ENCODE peak calls at places on chromosomes 7 and 10, in six cellular contexts. V, E, R, X, Y and J are unnamed samples.

GRCh38 chr7:30869794-30870491 is 41.7 kb upstream of the AQP1 start:
- DNase-seq in E (no peak), Y (no peak), V (peak), X (no peak), R (no peak), J (no peak)

GRCh38 chr7:98869374-98870070 is at the start of gene TMEM130:
- DNase-seq in E (no peak), V (peak), R (no peak), X (peak), Y (no peak), J (no peak)

GRCh38 chr7:158470336-158470735 is 117.3 kb downstream of the PTPRN2 start:
- DNase-seq in Y (no peak), V (no peak), E (no peak), X (no peak), R (no peak), J (no peak)

GRCh38 chr10:35237766-35238512 is 98.4 kb upstream of the CCNY start:
- DNase-seq in R (no peak), Y (no peak), X (no peak), V (no peak), E (peak), J (no peak)

GRCh38 chr7:103540986-103541385 is 95.0 kb upstream of the SLC26A5 start:
- DNase-seq in R (no peak), X (no peak), V (peak), E (no peak), Y (no peak), J (no peak)

GRCh38 chr7:24715661-24716479 is 41.4 kb downstream of the GSDME start:
- DNase-seq in V (peak), R (peak), Y (peak), E (peak), X (peak), J (peak)

GRCh38 chr7:17362439-17363095 is 64.1 kb downstream of the AHR start:
- DNase-seq in X (no peak), V (peak), Y (peak), R (no peak), E (no peak), J (no peak)

GRCh38 chr7:22732556-22733126 is 5.6 kb downstream of the IL6 start:
- DNase-seq in R (peak), V (no peak), E (no peak), X (no peak), Y (no peak), J (no peak)

GRCh38 chr10:106705576-106706526 is 458.7 kb downstream of the SORCS1 start:
- DNase-seq in V (peak), E (peak), R (peak), X (peak), Y (peak), J (no peak)

GRCh38 chr7:125568799-125569198 is 639.2 kb upstream of the POT1 start:
- DNase-seq in V (no peak), Y (peak), E (no peak), X (no peak), R (no peak), J (peak)

GRCh38 chr10:14560794-14561765 is 213.6 kb downstream of the FAM107B start:
- DNase-seq in V (no peak), Y (no peak), E (no peak), X (no peak), R (no peak), J (no peak)

GRCh38 chr7:31550432-31550831 is 36.5 kb downstream of the ITPRID1 start:
- DNase-seq in X (no peak), E (no peak), Y (no peak), R (no peak), V (no peak), J (no peak)

GRCh38 chr10:86162696-86163400 is 203.7 kb downstream of the GRID1 start:
- DNase-seq in V (no peak), X (no peak), R (no peak), E (no peak), Y (no peak), J (no peak)

GRCh38 chr10:1476106-1476803 is 261.1 kb downstream of the ADARB2 start:
- DNase-seq in Y (no peak), X (peak), E (no peak), R (no peak), V (no peak), J (no peak)

GRCh38 chr7:134571101-134571500 is 22.2 kb downstream of the AKR1B15 start:
- DNase-seq in Y (no peak), V (no peak), R (no peak), E (no peak), X (no peak), J (no peak)
- TF ChIP-seq EP300 in Y (no peak), V (no peak), R (no peak), E (no peak), X (no peak), J (no peak)

GRCh38 chr7:141562543-141562942 is 11.3 kb downstream of the AGK start:
- DNase-seq in X (no peak), R (no peak), Y (no peak), V (no peak), E (no peak), J (no peak)

GRCh38 chr7:141562036-141562435 is 10.8 kb downstream of the AGK start:
- DNase-seq in E (no peak), X (no peak), Y (no peak), R (no peak), V (no peak), J (no peak)

GRCh38 chr7:141562972-141563371 is 11.8 kb downstream of the AGK start:
- DNase-seq in V (no peak), X (no peak), Y (no peak), R (no peak), E (no peak), J (no peak)

GRCh38 chr7:141567465-141567864 is 16.3 kb downstream of the AGK start:
- DNase-seq in Y (no peak), E (no peak), V (no peak), X (no peak), R (no peak), J (no peak)

DNA sequence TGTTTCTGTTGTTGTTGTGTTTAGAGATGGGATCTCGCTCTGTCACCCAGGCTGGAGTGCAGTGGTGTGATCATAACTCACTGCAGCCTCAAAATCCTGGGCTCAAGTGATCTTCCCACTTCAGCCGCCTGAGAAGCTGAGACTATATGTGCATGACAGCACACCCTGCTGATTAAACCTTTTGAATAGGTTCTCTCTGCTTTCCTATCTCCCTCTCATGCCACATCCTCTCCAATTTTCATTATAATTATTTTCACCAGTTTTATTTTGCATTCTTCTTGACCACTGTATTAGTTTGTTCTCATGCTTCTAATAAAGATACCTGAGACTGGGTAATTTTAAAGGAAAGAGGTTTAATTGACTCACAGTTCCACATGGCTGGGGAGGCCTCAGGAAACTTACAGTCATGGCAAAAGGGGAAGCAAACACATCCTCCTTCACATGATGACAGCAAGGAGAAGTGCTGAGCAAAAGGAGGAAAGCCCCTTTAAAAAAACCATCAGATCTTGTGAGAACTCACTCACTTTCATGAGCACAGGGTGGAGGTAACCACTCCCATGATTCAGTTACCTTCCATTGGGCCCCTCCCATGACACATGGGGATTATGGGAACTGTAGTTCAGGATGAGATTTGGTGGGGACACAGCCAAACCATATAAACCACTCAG is 12.9 kb downstream of the AGK start:
- DNase-seq in X (no peak), V (no peak), E (no peak), R (peak), Y (peak), J (peak)
- TF ChIP-seq RAD21 in X (no peak), V (no peak), E (no peak), R (no peak), Y (no peak), J (no peak)

GRCh38 chr10:87523731-87524130 is 19.0 kb downstream of the MINPP1 start:
- DNase-seq in X (no peak), E (no peak), R (no peak), Y (no peak), V (no peak), J (no peak)

GRCh38 chr10:87518937-87519336 is 14.2 kb downstream of the MINPP1 start:
- DNase-seq in E (no peak), X (no peak), V (no peak), Y (no peak), R (no peak), J (no peak)

GRCh38 chr10:87519582-87519981 is 14.9 kb downstream of the MINPP1 start:
- DNase-seq in Y (no peak), R (no peak), E (no peak), X (no peak), V (no peak), J (no peak)

DNA sequence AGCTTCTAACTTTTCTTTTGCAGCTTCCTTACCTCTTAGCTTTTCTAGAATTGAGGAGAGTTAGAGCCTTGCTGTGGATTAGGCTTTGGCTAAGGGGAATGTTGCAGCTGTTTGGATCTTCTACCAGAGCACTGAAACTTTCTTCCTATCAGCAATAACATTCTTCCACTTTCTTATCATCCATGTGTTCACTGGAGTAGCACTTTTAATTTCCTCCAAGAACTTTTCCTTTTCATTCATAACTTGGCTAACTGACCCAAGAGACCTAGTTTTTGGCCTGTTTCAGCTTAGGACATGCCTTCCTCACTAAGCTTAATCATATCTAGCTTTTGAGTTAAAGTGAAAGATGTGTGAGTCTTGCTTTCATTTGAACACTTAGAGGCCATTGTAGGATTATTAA is 19.6 kb downstream of the MINPP1 start:
- DNase-seq in E (no peak), Y (no peak), R (no peak), X (no peak), V (no peak), J (no peak)
- TF ChIP-seq EP300 in E (no peak), Y (no peak), R (no peak), X (no peak), V (no peak), J (no peak)

GRCh38 chr7:106356-106755 is 86.0 kb upstream of the FAM20C start:
- DNase-seq in V (no peak), E (no peak), Y (no peak), R (no peak), X (no peak), J (no peak)
- TF ChIP-seq RAD21 in V (no peak), E (no peak), Y (no peak), R (no peak), X (no peak), J (no peak)

DNA sequence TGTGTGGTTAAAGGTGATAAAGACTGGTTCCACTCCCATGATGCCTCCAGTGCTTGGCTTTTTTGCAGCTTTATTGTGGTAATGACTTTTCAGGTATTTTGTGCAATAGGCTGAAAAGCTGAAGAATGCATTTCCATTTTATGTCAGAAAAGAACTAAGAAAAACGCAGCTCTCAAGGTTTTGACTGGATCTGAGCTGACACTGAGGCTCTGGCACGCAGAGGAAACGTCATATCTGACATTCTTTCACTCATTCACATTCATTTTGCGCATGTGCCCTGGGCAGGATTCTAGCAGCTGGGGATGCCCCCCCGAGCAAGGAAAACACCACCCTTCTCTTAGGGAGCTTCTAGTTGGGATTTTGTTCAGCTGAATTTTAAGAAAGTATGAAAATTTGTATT is 408.5 kb upstream of the MKI67 start:
- DNase-seq in R (no peak), X (no peak), V (no peak), E (no peak), Y (no peak), J (no peak)
- TF ChIP-seq EP300 in R (no peak), X (no peak), V (no peak), E (no peak), Y (no peak), J (no peak)

DNA sequence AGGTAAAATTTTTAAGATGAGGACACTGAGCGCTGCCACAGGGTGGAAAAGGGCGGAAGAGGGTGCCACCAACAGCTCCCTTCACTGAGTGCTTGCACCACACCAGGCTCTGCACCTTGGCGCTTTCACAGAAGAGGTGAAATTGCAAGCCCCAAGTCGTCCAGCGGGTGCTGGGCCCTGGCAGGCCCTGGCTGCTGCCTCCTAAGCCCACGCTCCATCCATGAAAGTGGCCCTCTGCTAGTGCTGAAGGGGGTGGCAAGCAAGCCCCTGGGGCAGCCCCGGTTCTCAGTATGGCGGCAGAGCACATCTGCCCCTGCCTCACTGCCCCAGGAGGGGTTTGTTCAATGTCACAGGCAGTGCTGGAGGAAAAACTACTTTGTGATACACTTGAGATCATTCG is 95.1 kb downstream of the SLIT1 start:
- DNase-seq in X (no peak), E (no peak), V (no peak), R (no peak), Y (no peak), J (no peak)
- TF ChIP-seq RAD21 in X (no peak), E (no peak), V (no peak), R (no peak), Y (no peak), J (no peak)

DNA sequence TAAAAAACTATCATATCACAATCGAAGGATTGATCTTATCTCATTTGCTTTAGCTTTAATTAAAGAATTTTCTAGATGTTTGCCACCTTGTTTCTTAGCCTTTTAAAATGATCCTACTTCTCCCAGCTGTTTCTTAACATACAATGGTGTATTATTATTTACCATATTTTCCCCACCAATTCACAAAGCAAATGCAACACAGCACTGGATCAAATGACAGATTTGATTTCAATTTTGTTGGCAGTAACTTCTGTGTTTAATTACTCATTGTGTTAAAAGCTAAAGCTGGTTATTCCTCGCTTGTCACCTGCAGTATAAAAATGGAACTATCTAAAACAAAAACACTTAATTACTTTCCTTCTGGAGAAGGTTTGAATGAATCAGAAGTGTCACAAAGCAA is 19.6 kb downstream of the SVIL start:
- DNase-seq in R (no peak), Y (no peak), V (no peak), E (no peak), X (no peak), J (no peak)
- TF ChIP-seq EP300 in R (no peak), Y (no peak), V (no peak), E (no peak), X (no peak), J (no peak)